ENCODE peak calls at places on chromosomes 1 and 21, in nine cellular contexts. E is osteocyte, Z is astrocyte of the spinal cord, Y is Daoy, L is nephron progenitor cell, A is AG04450, T is amniotic stem cell, J is NT2/D1, S is endothelial cell of umbilical vein. R is an unnamed sample.

GRCh38 chr1:30786264-30786991 is 28.9 kb upstream of the LAPTM5 start:
- DNase-seq in L (no peak), T (no peak), J (no peak), E (no peak), A (no peak), Y (no peak), Z (no peak), S (no peak), R (no peak)

GRCh38 chr1:183735069-183735860 is 69.7 kb upstream of the RGL1 start:
- DNase-seq in L (no peak), A (no peak), J (no peak), E (no peak), Y (no peak), S (no peak), Z (no peak), T (no peak), R (no peak)

GRCh38 chr1:40308036-40308727 is 8.9 kb downstream of the COL9A2 start:
- DNase-seq in E (no peak), Z (no peak), J (no peak), Y (no peak), L (no peak), S (no peak), T (no peak), A (no peak), R (no peak)

GRCh38 chr1:8667869-8668595 is 149.4 kb downstream of the RERE start:
- DNase-seq in J (no peak), Z (no peak), A (no peak), E (no peak), Y (peak), T (no peak), L (no peak), S (peak), R (no peak)

GRCh38 chr1:109091196-109092193 is 931 bp downstream of the TMEM167B start:
- DNase-seq in T (no peak), J (no peak), E (no peak), Y (no peak), S (peak), L (no peak), A (no peak), Z (peak), R (no peak)

GRCh38 chr1:4004635-4005430 is 104.8 kb upstream of the C1orf174 start:
- DNase-seq in A (no peak), Z (no peak), L (no peak), T (no peak), Y (no peak), J (no peak), E (no peak), S (no peak), R (no peak)

GRCh38 chr21:28089599-28090421 is 902.9 kb downstream of the LTN1 start:
- DNase-seq in Y (peak), L (no peak), E (no peak), A (no peak), J (no peak), T (no peak), Z (no peak), S (no peak), R (no peak)

GRCh38 chr1:6497215-6497866 is 5.9 kb upstream of the PLEKHG5 start:
- DNase-seq in J (no peak), E (no peak), S (peak), A (no peak), L (peak), Z (no peak), T (no peak), Y (peak), R (no peak)

GRCh38 chr1:43038232-43038929 is 79.7 kb upstream of the SLC2A1 start:
- DNase-seq in J (no peak), A (no peak), L (no peak), E (no peak), S (no peak), T (no peak), Z (no peak), Y (no peak), R (no peak)

GRCh38 chr1:6745073-6745472 is 40.2 kb upstream of the CAMTA1 start:
- DNase-seq in Y (no peak), J (no peak), Z (no peak), L (no peak), T (no peak), S (no peak), E (no peak), A (no peak), R (no peak)

GRCh38 chr1:45522324-45523104 is 830 bp upstream of the PRDX1 start:
- DNase-seq in Y (peak), E (no peak), J (no peak), Z (peak), T (no peak), L (no peak), A (no peak), S (no peak), R (no peak)

GRCh38 chr21:37871121-37871862 is 45.0 kb downstream of the KCNJ6 start:
- DNase-seq in Y (peak), A (peak), J (no peak), T (peak), E (no peak), Z (peak), L (no peak), S (no peak), R (peak)

GRCh38 chr1:179034720-179035119 is 9.0 kb downstream of the FAM20B start:
- DNase-seq in Z (peak), S (peak), T (peak), Y (peak), J (no peak), E (no peak), A (peak), L (no peak), R (peak)

GRCh38 chr1:182446033-182446669 is 3.8 kb upstream of the RGSL1 start:
- DNase-seq in Y (peak), A (no peak), T (peak), J (peak), E (no peak), S (peak), Z (peak), L (peak), R (peak)